ENCODE peak calls at places on chromosomes 3 and 15, in eight cellular contexts. Y, N, K, X, A, T, V and L are unnamed samples.

GRCh38 chr3:151195818-151196217 is 7.2 kb downstream of the GPR171 start:
- DNase-seq in Y (no peak), N (no peak), K (no peak), X (no peak), A (no peak), T (no peak), V (no peak), L (no peak)

GRCh38 chr15:43508421-43508820 is 9.0 kb upstream of the MAP1A start:
- DNase-seq in Y (no peak), N (no peak), K (no peak), X (no peak), A (no peak), T (no peak), V (no peak), L (no peak)

GRCh38 chr3:36058404-36059035 is 321.8 kb upstream of the STAC start:
- DNase-seq in Y (no peak), N (no peak), K (no peak), X (no peak), A (no peak), T (no peak), V (no peak), L (no peak)

GRCh38 chr3:138060792-138061191 is 50.8 kb downstream of the CLDN18 start:
- DNase-seq in Y (no peak), N (no peak), K (no peak), X (peak; percentile 5), A (no peak), T (no peak), V (no peak), L (no peak)

GRCh38 chr3:123755085-123755484 is 129.0 kb downstream of the MYLK start:
- DNase-seq in Y (no peak), N (peak; percentile 88), K (no peak), X (no peak), A (no peak), T (peak; percentile 93), V (peak; percentile 88), L (no peak)

GRCh38 chr3:20125289-20125688 is 60.7 kb downstream of the SGO1 start:
- DNase-seq in Y (no peak), N (no peak), K (no peak), X (no peak), A (no peak), T (no peak), V (no peak), L (no peak)

GRCh38 chr15:88250826-88251225 is 5.7 kb downstream of the NTRK3 start:
- DNase-seq in Y (no peak), N (peak; percentile 50), K (no peak), X (no peak), A (no peak), T (no peak), V (no peak), L (no peak)

GRCh38 chr3:46017720-46018119 is 9.6 kb downstream of the XCR1 start:
- DNase-seq in Y (no peak), N (no peak), K (no peak), X (no peak), A (no peak), T (no peak), V (no peak), L (no peak)

GRCh38 chr15:36879568-36880225 is 220.7 kb downstream of the MEIS2 start:
- DNase-seq in Y (no peak), N (no peak), K (no peak), X (no peak), A (peak; percentile 28), T (no peak), V (no peak), L (no peak)

GRCh38 chr3:127113571-127113891 is 79.4 kb upstream of the PRR23E start:
- DNase-seq in Y (no peak), N (no peak), K (no peak), X (no peak), A (no peak), T (no peak), V (no peak), L (no peak)

GRCh38 chr3:120348065-120348980 is 831 bp downstream of the LRRC58 start:
- DNase-seq in Y (no peak), N (peak; percentile 84), K (peak; percentile 39), X (peak; percentile 82), A (peak; percentile 11), T (no peak), V (peak; percentile 13), L (peak; percentile 53)

GRCh38 chr3:15380980-15381890 is 46.1 kb downstream of the METTL6 start:
- DNase-seq in Y (no peak), N (no peak), K (no peak), X (no peak), A (no peak), T (no peak), V (no peak), L (no peak)

GRCh38 chr3:54830658-54831057 is 97.2 kb downstream of the LRTM1 start:
- DNase-seq in Y (no peak), N (no peak), K (no peak), X (peak; percentile 41), A (peak; percentile 51), T (no peak), V (peak; percentile 24), L (no peak)

GRCh38 chr3:11555211-11555782 is 88.4 kb downstream of the VGLL4 start:
- DNase-seq in Y (no peak), N (peak; percentile 63), K (no peak), X (no peak), A (no peak), T (no peak), V (no peak), L (no peak)

GRCh38 chr3:11556851-11557644 is 86.7 kb downstream of the VGLL4 start:
- DNase-seq in Y (peak; percentile 90), N (peak; percentile 53), K (no peak), X (no peak), A (no peak), T (no peak), V (no peak), L (no peak)

GRCh38 chr3:11555823-11556222 is 87.9 kb downstream of the VGLL4 start:
- DNase-seq in Y (no peak), N (peak; percentile 48), K (no peak), X (no peak), A (no peak), T (no peak), V (no peak), L (no peak)

GRCh38 chr3:11554666-11555065 is 89.0 kb downstream of the VGLL4 start:
- DNase-seq in Y (no peak), N (peak; percentile 57), K (no peak), X (no peak), A (no peak), T (no peak), V (no peak), L (no peak)

DNA sequence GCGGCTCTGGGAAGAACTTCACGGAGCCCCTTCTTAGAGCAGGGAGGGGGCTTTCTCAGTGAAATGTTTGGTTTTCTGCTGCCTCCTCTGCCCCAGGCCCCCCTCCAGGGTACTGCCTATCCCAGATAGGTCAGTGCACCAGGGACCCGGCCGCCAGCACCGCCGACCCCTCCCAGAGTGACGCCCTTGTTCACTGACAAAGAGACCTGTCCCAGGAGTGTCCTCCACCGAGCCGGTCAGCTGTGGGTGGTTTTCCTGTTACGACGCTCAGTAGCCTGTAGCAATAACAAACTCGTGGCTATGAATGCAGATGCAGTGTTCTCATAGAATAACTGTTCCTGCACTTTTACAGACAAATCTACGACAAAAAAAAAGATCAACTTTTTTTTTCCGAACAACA is 87.5 kb downstream of the VGLL4 start:
- DNase-seq in Y (no peak), N (peak; percentile 77), K (no peak), X (no peak), A (no peak), T (no peak), V (no peak), L (no peak)
- H3K27ac ChIP-seq in Y (peak overlapping the region; percentile 88), N (no peak overlapping the region), K (no peak overlapping the region), X (no peak overlapping the region), A (no peak overlapping the region), T (no peak overlapping the region), V (no peak overlapping the region), L (no peak overlapping the region)

DNA sequence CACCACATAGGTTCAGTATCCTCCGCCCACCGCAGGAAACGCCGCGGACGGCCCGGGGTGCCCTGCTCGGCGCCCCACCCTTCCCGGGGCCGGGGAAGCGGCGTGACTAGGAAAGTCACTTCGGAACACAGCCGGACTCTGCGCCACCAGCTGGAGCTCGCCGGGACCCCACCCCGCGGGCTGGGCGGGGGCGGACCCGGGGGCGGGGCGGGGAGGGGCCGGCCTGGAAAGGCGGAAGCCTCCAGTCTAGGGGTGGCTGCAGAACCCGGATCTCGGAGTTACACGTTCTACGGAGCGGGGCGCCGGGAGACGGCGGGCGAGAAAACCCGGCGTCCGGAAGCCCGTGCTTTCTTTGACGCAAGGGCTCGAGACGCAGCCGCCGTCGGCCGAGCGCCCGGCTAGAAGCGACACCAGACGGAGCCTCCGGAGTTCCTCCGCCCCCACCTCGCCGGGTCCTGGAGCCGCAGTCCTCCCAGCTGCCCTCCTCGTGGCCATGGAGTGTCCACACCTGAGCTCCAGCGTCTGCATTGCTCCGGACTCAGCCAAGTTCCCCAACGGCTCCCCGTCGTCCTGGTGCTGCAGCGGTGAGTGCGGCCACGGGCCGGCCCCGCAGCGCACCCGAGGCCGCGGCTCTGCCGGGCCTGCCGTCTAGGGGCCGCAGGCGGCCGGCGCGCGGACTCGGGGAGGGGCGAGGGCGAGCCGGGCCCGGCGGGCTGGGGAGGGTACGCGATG is at the start of gene USP3:
- DNase-seq in Y (peak; percentile 92), N (peak; percentile 98), K (peak; percentile 91), X (peak; percentile 97), A (peak; percentile 97), T (peak; percentile 97), V (peak; percentile 97), L (peak; percentile 91)
- TF ChIP-seq CTCF in Y (no peak), N (peak; percentile 25), K (peak; percentile 72), X (no peak), A (peak; percentile 44), T (peak; percentile 33), V (peak; percentile 52), L (peak; percentile 36)

GRCh38 chr3:153319691-153320552 is 157.9 kb downstream of the RAP2B start:
- DNase-seq in Y (no peak), N (no peak), K (no peak), X (no peak), A (no peak), T (no peak), V (no peak), L (no peak)

GRCh38 chr3:153315781-153316180 is 153.8 kb downstream of the RAP2B start:
- DNase-seq in Y (no peak), N (no peak), K (no peak), X (no peak), A (no peak), T (no peak), V (no peak), L (no peak)

DNA sequence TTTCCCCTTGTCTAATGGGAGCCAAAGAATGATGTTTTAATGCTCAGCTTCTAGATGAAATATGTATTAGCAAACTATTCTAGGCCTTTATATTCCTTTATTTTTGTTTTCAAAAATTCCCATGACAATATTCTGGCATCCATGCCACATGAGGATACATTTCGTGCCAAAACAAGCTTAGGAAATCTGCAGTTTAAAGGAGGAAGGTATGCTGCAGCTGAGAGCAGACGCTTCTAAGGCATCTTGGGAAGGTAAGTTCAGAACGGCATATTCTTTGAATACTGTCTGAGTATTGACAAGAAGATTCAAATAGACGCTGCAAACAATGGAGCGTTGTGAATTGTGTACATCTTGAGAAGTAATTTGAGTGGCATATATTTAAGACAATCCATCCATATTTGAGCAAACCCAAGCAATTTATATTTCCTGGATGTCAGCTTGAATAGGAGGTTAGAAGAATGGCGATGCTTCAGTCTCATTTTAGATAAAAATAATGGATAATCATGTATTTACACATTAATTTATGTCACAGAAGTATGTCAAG is 158.6 kb downstream of the RAP2B start:
- DNase-seq in Y (no peak), N (no peak), K (no peak), X (no peak), A (no peak), T (no peak), V (no peak), L (no peak)
- H3K27ac ChIP-seq in Y (peak overlapping the region; percentile 51), N (peak overlapping the region; percentile 11), K (no peak overlapping the region), X (no peak overlapping the region), A (no peak overlapping the region), T (no peak overlapping the region), V (no peak overlapping the region), L (no peak overlapping the region)

GRCh38 chr3:166013073-166013679 is 176.0 kb upstream of the BCHE start:
- DNase-seq in Y (no peak), N (no peak), K (no peak), X (peak; percentile 29), A (peak; percentile 45), T (no peak), V (peak; percentile 58), L (no peak)
- TF ChIP-seq CTCF in Y (no peak), N (peak; percentile 27), K (no peak), X (peak; percentile 82), A (peak; percentile 70), T (peak; percentile 48), V (peak; percentile 83), L (no peak)